ENCODE peak calls at places on chromosomes 16 and 17, in six cellular contexts. One of them, this sample, is unnamed.

GRCh38 chr17:81960130-81960958 is 643 bp downstream of the NOTUM start:
- DNase-seq in IMR-90: no peak
- DNase-seq in NB4: no peak
- DNase-seq in upper lobe of left lung: no peak
- DNase-seq in adrenal gland: no peak
- DNase-seq in sigmoid colon: peak; percentile 51
- DNase-seq in this sample: no peak

GRCh38 chr16:81073560-81074330 is 3.3 kb downstream of the C16orf46 start:
- DNase-seq in IMR-90: no peak
- DNase-seq in NB4: no peak
- DNase-seq in upper lobe of left lung: no peak
- DNase-seq in adrenal gland: no peak
- DNase-seq in sigmoid colon: no peak
- DNase-seq in this sample: no peak

GRCh38 chr17:36948717-36949460 is at the start of gene AATF:
- DNase-seq in IMR-90: peak; percentile 94
- DNase-seq in NB4: peak; percentile 98
- DNase-seq in upper lobe of left lung: peak; percentile 97
- DNase-seq in adrenal gland: peak; percentile 97
- DNase-seq in sigmoid colon: peak; percentile 98
- DNase-seq in this sample: peak; percentile 95

GRCh38 chr16:82735176-82735575 is 108.4 kb downstream of the CDH13 start:
- DNase-seq in IMR-90: no peak
- DNase-seq in NB4: no peak
- DNase-seq in upper lobe of left lung: no peak
- DNase-seq in adrenal gland: no peak
- DNase-seq in sigmoid colon: no peak
- DNase-seq in this sample: no peak

GRCh38 chr17:1941241-1942065 is 83.7 kb downstream of the RTN4RL1 start:
- DNase-seq in IMR-90: no peak
- DNase-seq in NB4: no peak
- DNase-seq in upper lobe of left lung: no peak
- DNase-seq in adrenal gland: no peak
- DNase-seq in sigmoid colon: no peak
- DNase-seq in this sample: no peak

GRCh38 chr16:87431926-87432325 is 39.8 kb downstream of the MAP1LC3B start:
- DNase-seq in IMR-90: peak; percentile 94
- DNase-seq in NB4: no peak
- DNase-seq in upper lobe of left lung: no peak
- DNase-seq in adrenal gland: peak; percentile 88
- DNase-seq in sigmoid colon: no peak
- DNase-seq in this sample: no peak

GRCh38 chr17:36878216-36878615 is 59.1 kb upstream of the LHX1 start:
- DNase-seq in IMR-90: no peak
- DNase-seq in NB4: no peak
- DNase-seq in upper lobe of left lung: no peak
- DNase-seq in adrenal gland: no peak
- DNase-seq in sigmoid colon: no peak
- DNase-seq in this sample: no peak

GRCh38 chr16:35134471-35134870 is 1675.1 kb downstream of the TP53TG3F start:
- DNase-seq in IMR-90: no peak
- DNase-seq in NB4: no peak
- DNase-seq in upper lobe of left lung: no peak
- DNase-seq in adrenal gland: no peak
- DNase-seq in sigmoid colon: no peak
- DNase-seq in this sample: no peak

GRCh38 chr17:76146053-76146875 is 5.2 kb upstream of the FOXJ1 start:
- DNase-seq in IMR-90: peak; percentile 11
- DNase-seq in NB4: no peak
- DNase-seq in upper lobe of left lung: no peak
- DNase-seq in adrenal gland: peak; percentile 73
- DNase-seq in sigmoid colon: peak; percentile 58
- DNase-seq in this sample: no peak

GRCh38 chr17:43695968-43696865 is 34.5 kb upstream of the MEOX1 start:
- DNase-seq in IMR-90: peak; percentile 20
- DNase-seq in NB4: no peak
- DNase-seq in upper lobe of left lung: no peak
- DNase-seq in adrenal gland: peak; percentile 47
- DNase-seq in sigmoid colon: peak; percentile 71
- DNase-seq in this sample: no peak

GRCh38 chr17:65794572-65794971 is 233.1 kb upstream of the AXIN2 start:
- DNase-seq in IMR-90: peak; percentile 13
- DNase-seq in NB4: peak; percentile 13
- DNase-seq in upper lobe of left lung: no peak
- DNase-seq in adrenal gland: no peak
- DNase-seq in sigmoid colon: no peak
- DNase-seq in this sample: no peak

GRCh38 chr17:74814453-74814852 is 38.3 kb upstream of the NAT9 start:
- DNase-seq in IMR-90: no peak
- DNase-seq in NB4: no peak
- DNase-seq in upper lobe of left lung: no peak
- DNase-seq in adrenal gland: no peak
- DNase-seq in sigmoid colon: no peak
- DNase-seq in this sample: no peak

DNA sequence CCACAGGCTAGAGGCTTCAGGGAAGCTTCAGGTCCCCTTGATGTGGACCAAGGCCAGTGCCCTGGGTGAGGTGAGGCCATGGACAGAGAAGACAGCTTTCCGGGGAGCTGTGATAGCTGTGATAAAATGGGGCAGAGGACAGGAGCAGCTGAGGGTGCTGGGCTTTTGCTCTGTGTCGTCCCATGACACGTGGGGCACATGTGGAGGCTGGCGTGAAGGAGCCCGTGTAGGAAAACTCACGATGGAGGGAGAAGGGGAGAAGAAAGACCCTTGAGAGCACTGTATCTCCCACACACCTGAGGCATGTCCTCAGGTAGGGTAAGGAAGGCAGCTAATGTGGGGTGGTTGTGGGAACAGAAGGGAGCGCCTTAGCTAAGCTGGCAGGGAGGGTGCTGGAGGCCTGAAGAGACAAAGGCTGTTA is 21.3 kb downstream of the B9D1 start:
- DNase-seq in IMR-90: no peak
- DNase-seq in NB4: no peak
- DNase-seq in upper lobe of left lung: peak; percentile 18
- DNase-seq in adrenal gland: no peak
- DNase-seq in sigmoid colon: peak; percentile 59
- DNase-seq in this sample: no peak
- TF ChIP-seq POLR2A in IMR-90: no peak
- TF ChIP-seq POLR2A in NB4: no peak
- TF ChIP-seq POLR2A in upper lobe of left lung: no peak
- TF ChIP-seq POLR2A in adrenal gland: no peak
- TF ChIP-seq POLR2A in sigmoid colon: no peak
- TF ChIP-seq POLR2A in this sample: no peak

GRCh38 chr17:50540485-50541401 is 6.2 kb upstream of the SPATA20 start:
- DNase-seq in IMR-90: no peak
- DNase-seq in NB4: no peak
- DNase-seq in upper lobe of left lung: no peak
- DNase-seq in adrenal gland: no peak
- DNase-seq in sigmoid colon: no peak
- DNase-seq in this sample: no peak
- H3K4me3 ChIP-seq in IMR-90: no peak overlapping the region
- H3K4me3 ChIP-seq in NB4: no peak overlapping the region
- H3K4me3 ChIP-seq in upper lobe of left lung: no peak overlapping the region
- H3K4me3 ChIP-seq in adrenal gland: no peak overlapping the region
- H3K4me3 ChIP-seq in sigmoid colon: peak overlapping the region; percentile 62
- H3K4me3 ChIP-seq in this sample: peak overlapping the region; percentile 50

GRCh38 chr17:68437979-68438877 is 19.1 kb downstream of the WIPI1 start:
- DNase-seq in IMR-90: peak; percentile 47
- DNase-seq in NB4: peak; percentile 82
- DNase-seq in upper lobe of left lung: peak; percentile 80
- DNase-seq in adrenal gland: peak; percentile 43
- DNase-seq in sigmoid colon: no peak
- DNase-seq in this sample: no peak
- TF ChIP-seq POLR2A in IMR-90: no peak
- TF ChIP-seq POLR2A in NB4: no peak
- TF ChIP-seq POLR2A in upper lobe of left lung: no peak
- TF ChIP-seq POLR2A in adrenal gland: no peak
- TF ChIP-seq POLR2A in sigmoid colon: no peak
- TF ChIP-seq POLR2A in this sample: no peak

DNA sequence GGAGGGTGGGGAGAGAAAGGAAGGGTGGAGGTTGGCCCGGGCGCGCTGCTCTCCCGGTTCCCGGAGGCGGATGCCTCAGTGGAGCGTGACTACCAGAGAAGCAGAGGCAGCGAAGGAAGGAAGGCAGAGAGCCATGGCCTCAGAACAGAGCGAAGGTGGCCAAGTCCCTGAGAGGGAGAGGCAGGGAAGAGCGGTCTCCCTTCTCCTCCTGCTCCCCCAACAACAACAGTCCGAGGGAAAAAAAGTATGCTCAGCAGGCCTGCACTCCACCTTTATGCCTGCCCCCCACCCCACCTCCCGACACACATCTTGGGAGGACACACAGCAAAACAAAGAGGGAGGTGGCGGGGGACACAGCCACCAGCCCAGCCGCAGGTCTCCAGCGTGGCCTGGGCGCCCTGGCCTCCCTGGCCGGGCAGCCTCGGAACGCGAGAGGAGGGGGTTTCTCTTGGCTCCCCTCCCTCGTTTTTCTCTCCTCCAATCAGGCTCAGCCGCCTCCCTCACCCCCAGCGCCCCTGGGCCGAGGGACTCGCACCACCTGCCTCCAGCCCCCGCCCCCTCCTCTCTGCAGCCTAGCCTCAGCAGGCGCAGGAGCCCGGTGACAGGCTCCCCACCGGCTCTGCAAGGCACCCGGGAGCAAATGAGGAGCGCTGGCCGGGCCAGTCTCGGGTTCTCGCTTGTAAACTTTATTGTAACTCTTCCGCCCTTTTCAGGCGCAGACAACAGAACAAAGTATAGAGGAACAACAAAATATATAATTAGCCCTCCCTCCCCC is 1.1 kb upstream of the HOXB7 start:
- DNase-seq in IMR-90: no peak
- DNase-seq in NB4: no peak
- DNase-seq in upper lobe of left lung: no peak
- DNase-seq in adrenal gland: peak; percentile 60
- DNase-seq in sigmoid colon: no peak
- DNase-seq in this sample: no peak
- H3K4me3 ChIP-seq in IMR-90: peak overlapping the region; percentile 63
- H3K4me3 ChIP-seq in NB4: no peak overlapping the region
- H3K4me3 ChIP-seq in upper lobe of left lung: peak overlapping the region; percentile 44
- H3K4me3 ChIP-seq in adrenal gland: peak overlapping the region; percentile 79
- H3K4me3 ChIP-seq in sigmoid colon: peak overlapping the region; percentile 61
- H3K4me3 ChIP-seq in this sample: peak overlapping the region; percentile 60

DNA sequence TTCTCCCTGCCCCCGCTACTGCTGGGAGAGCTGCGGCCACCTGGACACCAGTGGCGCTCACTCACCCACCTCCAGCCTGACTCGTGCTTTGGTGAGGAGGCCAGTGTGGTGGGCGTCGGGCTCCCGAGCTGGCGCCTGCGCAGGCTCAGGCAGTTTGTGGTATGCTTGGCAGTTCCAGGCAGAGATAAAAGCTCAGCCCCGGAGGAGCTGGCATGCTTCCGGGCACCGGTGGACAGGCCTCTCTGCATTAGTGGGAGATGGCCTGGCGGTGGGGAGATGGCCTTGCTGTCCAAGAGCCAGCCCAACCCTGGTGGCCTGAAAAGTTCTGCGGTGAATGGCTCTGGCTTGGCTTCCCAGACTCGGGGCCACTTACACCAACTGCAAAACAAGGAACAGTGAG is 4.1 kb downstream of the ADGRG1 start:
- DNase-seq in IMR-90: peak; percentile 28
- DNase-seq in NB4: no peak
- DNase-seq in upper lobe of left lung: no peak
- DNase-seq in adrenal gland: peak; percentile 36
- DNase-seq in sigmoid colon: no peak
- DNase-seq in this sample: no peak
- TF ChIP-seq POLR2A in IMR-90: no peak
- TF ChIP-seq POLR2A in NB4: no peak
- TF ChIP-seq POLR2A in upper lobe of left lung: no peak
- TF ChIP-seq POLR2A in adrenal gland: no peak
- TF ChIP-seq POLR2A in sigmoid colon: no peak
- TF ChIP-seq POLR2A in this sample: no peak

DNA sequence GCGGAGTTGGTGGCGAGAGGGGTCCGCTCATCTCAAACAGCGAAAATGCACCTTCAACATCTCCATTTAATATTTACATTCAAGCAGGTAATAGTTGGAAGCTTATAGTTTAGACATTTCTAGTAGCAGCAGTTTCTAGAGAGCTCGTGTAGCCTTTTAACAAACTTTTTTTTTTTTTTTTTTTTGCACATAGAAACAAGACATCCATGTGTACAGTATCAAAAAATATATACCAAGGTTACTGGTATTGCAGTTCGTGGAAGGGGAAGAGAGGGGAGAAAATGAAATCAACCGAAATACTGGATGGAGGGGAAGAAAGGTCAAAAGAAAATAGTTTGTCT is 6.2 kb downstream of the CBX4 start:
- DNase-seq in IMR-90: no peak
- DNase-seq in NB4: no peak
- DNase-seq in upper lobe of left lung: no peak
- DNase-seq in adrenal gland: no peak
- DNase-seq in sigmoid colon: no peak
- DNase-seq in this sample: no peak
- H3K4me3 ChIP-seq in IMR-90: no peak overlapping the region
- H3K4me3 ChIP-seq in NB4: no peak overlapping the region
- H3K4me3 ChIP-seq in upper lobe of left lung: no peak overlapping the region
- H3K4me3 ChIP-seq in adrenal gland: no peak overlapping the region
- H3K4me3 ChIP-seq in sigmoid colon: no peak overlapping the region
- H3K4me3 ChIP-seq in this sample: no peak overlapping the region

DNA sequence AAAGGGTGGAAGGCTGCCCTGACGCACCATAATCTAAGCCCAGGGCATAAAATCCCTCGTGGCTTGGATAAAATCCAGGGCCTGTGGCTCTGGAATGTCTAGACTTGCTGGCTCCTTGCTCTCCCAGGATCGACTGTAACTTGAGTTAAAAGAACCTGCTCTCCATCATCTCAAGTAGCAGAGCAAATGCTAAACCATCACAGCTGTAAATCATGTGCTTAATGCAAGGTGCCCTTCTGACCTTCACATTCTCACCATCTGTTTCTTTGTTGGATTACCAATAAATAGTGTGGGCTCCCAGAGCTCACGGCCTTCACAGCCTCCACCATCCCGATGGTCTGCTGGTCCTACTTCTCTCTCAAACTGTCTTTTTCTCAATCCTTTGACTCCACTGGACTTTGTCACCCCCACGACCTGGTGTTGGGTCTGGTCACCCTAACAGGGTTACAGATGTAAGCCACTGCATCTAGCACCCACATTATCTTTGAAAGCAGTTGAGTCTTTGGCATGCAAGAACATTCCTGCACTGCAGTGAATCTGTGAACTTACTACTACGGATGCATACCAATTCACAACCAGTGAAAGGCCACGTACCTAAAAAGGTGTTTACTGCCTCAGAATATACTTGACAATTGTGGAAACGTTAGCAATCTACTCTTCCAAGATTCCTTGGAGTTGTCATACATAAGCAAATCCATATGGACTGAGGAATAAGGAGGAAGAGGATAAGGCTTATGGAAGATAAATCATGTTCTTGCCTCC is 15.3 kb downstream of the RSL1D1 start:
- DNase-seq in IMR-90: peak; percentile 28
- DNase-seq in NB4: no peak
- DNase-seq in upper lobe of left lung: no peak
- DNase-seq in adrenal gland: no peak
- DNase-seq in sigmoid colon: no peak
- DNase-seq in this sample: no peak
- TF ChIP-seq POLR2A in IMR-90: no peak
- TF ChIP-seq POLR2A in NB4: peak; percentile 14
- TF ChIP-seq POLR2A in upper lobe of left lung: no peak
- TF ChIP-seq POLR2A in adrenal gland: no peak
- TF ChIP-seq POLR2A in sigmoid colon: no peak
- TF ChIP-seq POLR2A in this sample: no peak

GRCh38 chr17:80566054-80566400 is 21.4 kb downstream of the RPTOR start:
- DNase-seq in IMR-90: no peak
- DNase-seq in NB4: no peak
- DNase-seq in upper lobe of left lung: no peak
- DNase-seq in adrenal gland: no peak
- DNase-seq in sigmoid colon: no peak
- DNase-seq in this sample: no peak
- H3K4me3 ChIP-seq in IMR-90: no peak overlapping the region
- H3K4me3 ChIP-seq in NB4: no peak overlapping the region
- H3K4me3 ChIP-seq in upper lobe of left lung: no peak overlapping the region
- H3K4me3 ChIP-seq in adrenal gland: no peak overlapping the region
- H3K4me3 ChIP-seq in sigmoid colon: no peak overlapping the region
- H3K4me3 ChIP-seq in this sample: no peak overlapping the region

This sample was measured in vagina.